ENCODE peak calls at places on chromosomes 7 and 10, in six cellular contexts. I, D, X, O, R and M are unnamed samples.
A peak's percentile ranks its signal among the peaks of the same experiment; 100 is the strongest.

GRCh38 chr7:55130079-55130476 is 111.3 kb downstream of the EGFR start:
- DNase-seq in O (peak; percentile 19), I (peak; percentile 49), X (peak; percentile 76), D (peak; percentile 41), R (no peak), M (no peak)

GRCh38 chr10:124677871-124678565 is 66.2 kb downstream of the FAM53B start:
- DNase-seq in D (peak; percentile 38), O (no peak), R (no peak), I (no peak), X (no peak), M (no peak)

GRCh38 chr10:112215342-112215774 is 31.8 kb upstream of the GPAM start:
- DNase-seq in R (no peak), D (peak; percentile 24), I (no peak), X (no peak), O (no peak), M (no peak)

GRCh38 chr10:117360016-117360415 is 15.2 kb downstream of the PDZD8 start:
- DNase-seq in I (no peak), R (no peak), D (peak; percentile 47), O (no peak), X (no peak), M (no peak)

GRCh38 chr7:140033036-140033435 is 29.7 kb downstream of the PARP12 start:
- DNase-seq in O (no peak), X (no peak), D (peak; percentile 74), R (no peak), I (no peak), M (no peak)

GRCh38 chr10:90087197-90088007 is 386.0 kb downstream of the KIF20B start:
- DNase-seq in X (peak; percentile 73), D (peak; percentile 7), R (no peak), O (no peak), I (peak; percentile 57), M (no peak)

GRCh38 chr7:52955522-52955921 is 79.9 kb upstream of the POM121L12 start:
- DNase-seq in O (no peak), X (peak; percentile 14), D (no peak), R (no peak), I (no peak), M (no peak)

GRCh38 chr7:65235586-65235985 is 138.1 kb upstream of the ZNF92 start:
- DNase-seq in R (peak; percentile 37), I (no peak), D (no peak), O (no peak), X (no peak), M (no peak)

GRCh38 chr10:77893386-77893785 is 33.2 kb downstream of the DLG5 start:
- DNase-seq in O (no peak), I (no peak), X (no peak), R (no peak), D (no peak), M (no peak)

GRCh38 chr10:132124201-132124920 is 58.6 kb downstream of the JAKMIP3 start:
- DNase-seq in D (no peak), O (no peak), R (no peak), I (no peak), X (no peak), M (no peak)

GRCh38 chr7:69624431-69624830 is 26.2 kb downstream of the AUTS2 start:
- DNase-seq in D (no peak), O (no peak), I (no peak), X (no peak), R (no peak), M (no peak)

GRCh38 chr7:96388620-96389383 is 66.9 kb upstream of the SLC25A13 start:
- DNase-seq in R (no peak), X (peak; percentile 81), I (peak; percentile 74), O (peak; percentile 17), D (peak; percentile 84), M (no peak)

GRCh38 chr10:18144928-18145327 is 4.7 kb downstream of the CACNB2 start:
- DNase-seq in I (peak; percentile 62), D (no peak), R (no peak), O (peak; percentile 14), X (peak; percentile 33), M (no peak)

GRCh38 chr7:140904081-140904480 is 20.6 kb downstream of the BRAF start:
- DNase-seq in O (no peak), D (peak; percentile 33), I (no peak), R (no peak), X (no peak), M (no peak)

GRCh38 chr7:28626629-28627262 is 214.4 kb downstream of the CREB5 start:
- DNase-seq in X (peak; percentile 46), D (peak; percentile 36), R (peak; percentile 81), I (peak; percentile 72), O (peak; percentile 70), M (peak; percentile 12)

GRCh38 chr7:84949501-84949900 is 237.4 kb downstream of the SEMA3D start:
- DNase-seq in R (no peak), X (no peak), D (no peak), O (no peak), I (no peak), M (no peak)

GRCh38 chr10:118982366-118982765 is 47.1 kb upstream of the NANOS1 start:
- DNase-seq in I (no peak), R (no peak), D (no peak), O (no peak), X (no peak), M (no peak)

GRCh38 chr10:78582540-78582939 is 486.2 kb upstream of the ZMIZ1 start:
- DNase-seq in I (no peak), X (no peak), D (no peak), O (no peak), R (no peak), M (no peak)

GRCh38 chr7:138797715-138798320 is at the start of the genes ATP6V0A4 and TMEM213:
- DNase-seq in X (no peak), R (peak; percentile 73), D (no peak), I (peak; percentile 66), O (no peak), M (no peak)

GRCh38 chr7:22082886-22083710 is 137.4 kb upstream of the CDCA7L start:
- DNase-seq in O (peak; percentile 69), D (peak; percentile 65), X (peak; percentile 86), I (peak; percentile 92), R (peak; percentile 100), M (peak; percentile 83)

GRCh38 chr10:93465806-93466675 is 16.1 kb downstream of the MYOF start:
- DNase-seq in D (peak; percentile 90), O (peak; percentile 98), I (no peak), R (no peak), X (peak; percentile 97), M (no peak)

GRCh38 chr10:99374526-99374925 is 45.4 kb downstream of the CNNM1 start:
- DNase-seq in D (no peak), R (no peak), X (no peak), O (no peak), I (no peak), M (no peak)

GRCh38 chr10:5890519-5890878 is 456 bp downstream of the FBH1 start:
- DNase-seq in R (no peak), O (peak; percentile 50), I (peak; percentile 43), D (no peak), X (peak; percentile 33), M (no peak)

GRCh38 chr7:16528520-16528919 is 1.9 kb downstream of the LRRC72 start:
- DNase-seq in X (no peak), D (peak; percentile 22), O (no peak), R (no peak), I (no peak), M (no peak)

GRCh38 chr7:128938524-128939074 is 872 bp downstream of the IRF5 start:
- DNase-seq in D (no peak), X (no peak), I (no peak), R (no peak), O (no peak), M (no peak)

GRCh38 chr7:150337659-150338081 is 3.8 kb downstream of the RARRES2 start:
- DNase-seq in I (no peak), O (no peak), R (no peak), D (no peak), X (no peak), M (no peak)

GRCh38 chr7:150335774-150336112 is 5.7 kb downstream of the RARRES2 start:
- DNase-seq in I (no peak), X (no peak), O (no peak), D (no peak), R (no peak), M (no peak)

GRCh38 chr7:150337179-150337578 is 4.2 kb downstream of the RARRES2 start:
- DNase-seq in R (no peak), X (no peak), I (no peak), D (no peak), O (no peak), M (no peak)

GRCh38 chr7:150335101-150335773 is 6.2 kb downstream of the RARRES2 start:
- DNase-seq in D (peak; percentile 89), X (peak; percentile 75), O (no peak), I (peak; percentile 81), R (no peak), M (no peak)

GRCh38 chr7:150336746-150337145 is 4.7 kb downstream of the RARRES2 start:
- DNase-seq in O (no peak), X (no peak), R (no peak), I (no peak), D (no peak), M (no peak)
- H3K4ac ChIP-seq in O (no peak overlapping the region), X (no peak overlapping the region), R (no peak overlapping the region), I (no peak overlapping the region), D (peak overlapping the region; percentile 72), M (no peak overlapping the region)

GRCh38 chr7:107993879-107994278 is 9.1 kb downstream of the LAMB1 start:
- DNase-seq in O (no peak), R (no peak), X (no peak), D (peak; percentile 46), I (no peak), M (no peak)
- H3K4me1 ChIP-seq in O (peaks cover 16% of the 10 kb centered on the region), R (no peaks in the 10 kb centered on the region), X (peaks cover 7% of the 10 kb centered on the region), D (peaks cover 22% of the 10 kb centered on the region), I (peaks cover 2% of the 10 kb centered on the region), M (peaks cover 20% of the 10 kb centered on the region)

GRCh38 chr7:40804477-40805215 is 669.8 kb downstream of the SUGCT start:
- DNase-seq in I (no peak), D (no peak), X (no peak), O (no peak), R (no peak), M (no peak)
- H3K4me3 ChIP-seq in I (no peak overlapping the region), D (no peak overlapping the region), X (no peak overlapping the region), O (no peak overlapping the region), R (no peak overlapping the region), M (no peak overlapping the region)

GRCh38 chr7:3194501-3195141 is 106.4 kb upstream of the SDK1 start:
- DNase-seq in X (peak; percentile 97), R (peak; percentile 67), D (peak; percentile 89), I (peak; percentile 92), O (no peak), M (peak; percentile 59)

GRCh38 chr7:3193721-3194120 is 107.3 kb upstream of the SDK1 start:
- DNase-seq in O (no peak), X (no peak), D (no peak), I (no peak), R (no peak), M (no peak)

GRCh38 chr7:3187378-3188040 is 113.5 kb upstream of the SDK1 start:
- DNase-seq in I (no peak), X (peak; percentile 8), O (no peak), R (no peak), D (no peak), M (no peak)

GRCh38 chr7:3191545-3191944 is 109.5 kb upstream of the SDK1 start:
- DNase-seq in O (no peak), I (no peak), X (no peak), D (no peak), R (no peak), M (no peak)

DNA sequence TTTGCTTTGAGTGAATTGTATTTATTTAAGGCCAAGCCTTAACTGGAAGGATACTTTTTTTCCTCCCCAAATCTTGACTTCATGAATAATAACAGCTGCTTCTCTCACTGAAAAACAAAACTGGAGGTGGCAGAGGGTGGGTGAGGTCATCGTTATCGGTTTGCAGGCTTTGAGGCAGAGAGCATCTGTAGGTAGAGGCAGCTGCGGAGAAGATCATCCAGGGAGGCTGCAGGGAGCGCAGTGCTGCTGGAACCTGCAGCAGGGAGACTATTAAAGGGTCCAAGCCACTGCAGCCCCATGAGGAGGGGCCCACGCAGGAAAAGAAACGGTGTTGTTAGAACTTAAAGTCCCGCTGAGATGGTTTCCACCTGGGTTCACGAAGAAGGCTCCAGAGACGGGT is 112.1 kb upstream of the SDK1 start:
- DNase-seq in D (no peak), O (no peak), I (no peak), R (no peak), X (no peak), M (no peak)
- H3K4ac ChIP-seq in D (no peak overlapping the region), O (no peak overlapping the region), I (no peak overlapping the region), R (no peak overlapping the region), X (no peak overlapping the region), M (no peak overlapping the region)